ENCODE peak calls at places on chromosomes 1 and 21, in seven cellular contexts. K is GM10248; E is stimulated activated CD4-positive, alpha-beta T cell treated with anti-CD3 and anti-CD28 coated beads, Interleukin-1b, Interleukin-23, amount 100 ng/mL, for 24 hours; G is fibroblast of the aortic adventitia; T is NCI-H748 treated with DMSO at 0.1 percent for 48 hours; C is ELF-1; I is HCT116. J is an unnamed sample.
A peak's percentile ranks its signal among the peaks of the same experiment; 100 is the strongest.

GRCh38 chr1:50921029-50921428 is 39.0 kb downstream of the FAF1 start:
- DNase-seq in E (no peak), G (no peak), I (no peak), C (no peak), K (no peak), T (no peak), J (no peak)

GRCh38 chr1:214146523-214146922 is 134.4 kb upstream of the SMYD2 start:
- DNase-seq in E (no peak), G (no peak), C (no peak), T (no peak), I (no peak), K (no peak), J (no peak)

GRCh38 chr1:241531195-241532172 is 694 bp upstream of the KMO start:
- DNase-seq in E (no peak), G (peak; percentile 83), C (peak; percentile 2), T (peak; percentile 78), I (peak; percentile 63), K (no peak), J (no peak)

GRCh38 chr1:228902781-228903572 is 167.7 kb downstream of the RHOU start:
- DNase-seq in I (peak; percentile 52), K (no peak), G (peak; percentile 99), T (peak; percentile 15), C (no peak), E (no peak), J (no peak)

GRCh38 chr1:221394011-221394544 is 347.8 kb downstream of the DUSP10 start:
- DNase-seq in G (peak; percentile 31), T (peak; percentile 45), K (no peak), E (no peak), I (no peak), C (no peak), J (no peak)

GRCh38 chr1:44012411-44012810 is 18.9 kb downstream of the SLC6A9 start:
- DNase-seq in K (no peak), T (no peak), I (no peak), E (no peak), G (no peak), C (no peak), J (no peak)

GRCh38 chr1:1206376-1207253 is at the start of gene TNFRSF18:
- DNase-seq in G (no peak), C (peak; percentile 30), I (peak; percentile 23), K (peak; percentile 70), E (no peak), T (no peak), J (no peak)

GRCh38 chr1:43797926-43798325 is 90.6 kb downstream of the ST3GAL3 start:
- DNase-seq in I (no peak), K (no peak), E (no peak), C (no peak), G (no peak), T (no peak), J (no peak)

GRCh38 chr1:44895919-44896734 is 53.1 kb upstream of the PTCH2 start:
- DNase-seq in E (no peak), I (no peak), T (no peak), K (no peak), G (peak; percentile 78), C (no peak), J (no peak)

GRCh38 chr1:89051944-89052312 is 13.1 kb downstream of the GBP1 start:
- DNase-seq in C (no peak), T (no peak), E (no peak), G (no peak), I (no peak), K (no peak), J (no peak)

GRCh38 chr1:203507227-203507626 is 13.3 kb downstream of the OPTC start:
- DNase-seq in G (peak; percentile 64), C (no peak), T (no peak), E (no peak), K (no peak), I (no peak), J (no peak)

GRCh38 chr1:171142081-171142450 is 43.0 kb upstream of the FMO2 start:
- DNase-seq in C (peak; percentile 24), E (no peak), I (no peak), K (no peak), G (peak; percentile 95), T (no peak), J (no peak)

GRCh38 chr1:175734642-175735041 is 8.8 kb downstream of the TNR start:
- DNase-seq in I (no peak), C (no peak), E (no peak), T (no peak), K (no peak), G (no peak), J (no peak)

GRCh38 chr1:201397675-201398074 is 1.4 kb downstream of the LAD1 start:
- DNase-seq in T (no peak), K (no peak), C (no peak), G (no peak), E (no peak), I (no peak), J (no peak)

GRCh38 chr21:35366348-35367085 is 317.4 kb upstream of the RUNX1 start:
- DNase-seq in E (no peak), K (no peak), G (peak; percentile 98), T (no peak), C (no peak), I (no peak), J (no peak)

J was measured in GM19239.